ENCODE peak calls at places on chromosomes 5 and 9, in ten cellular contexts. One of them, this sample, is unnamed.

GRCh38 chr9:37407468-37407867 is 15.0 kb upstream of the GRHPR start:
- DNase-seq in AG10803: no peak
- DNase-seq in thoracic aorta: no peak
- DNase-seq in astrocyte of the spinal cord: no peak
- DNase-seq in IMR-90: no peak
- DNase-seq in Panc1: no peak
- DNase-seq in retinal pigment epithelial cell: no peak
- DNase-seq in epithelial cell of proximal tubule: no peak
- DNase-seq in left ventricle myocardium inferior: no peak
- DNase-seq in chondrocyte: no peak
- DNase-seq in this sample: no peak

GRCh38 chr5:121698690-121699089 is 153.0 kb upstream of the FTMT start:
- DNase-seq in AG10803: no peak
- DNase-seq in thoracic aorta: no peak
- DNase-seq in astrocyte of the spinal cord: no peak
- DNase-seq in IMR-90: no peak
- DNase-seq in Panc1: no peak
- DNase-seq in retinal pigment epithelial cell: no peak
- DNase-seq in epithelial cell of proximal tubule: no peak
- DNase-seq in left ventricle myocardium inferior: no peak
- DNase-seq in chondrocyte: no peak
- DNase-seq in this sample: no peak

GRCh38 chr9:138073808-138074207 is 196.2 kb downstream of the CACNA1B start:
- DNase-seq in AG10803: no peak
- DNase-seq in thoracic aorta: no peak
- DNase-seq in astrocyte of the spinal cord: no peak
- DNase-seq in IMR-90: no peak
- DNase-seq in Panc1: no peak
- DNase-seq in retinal pigment epithelial cell: no peak
- DNase-seq in epithelial cell of proximal tubule: no peak
- DNase-seq in left ventricle myocardium inferior: no peak
- DNase-seq in chondrocyte: no peak
- DNase-seq in this sample: no peak

GRCh38 chr9:104860280-104860679 is 67.7 kb downstream of the ABCA1 start:
- DNase-seq in AG10803: peak
- DNase-seq in thoracic aorta: no peak
- DNase-seq in astrocyte of the spinal cord: no peak
- DNase-seq in IMR-90: peak
- DNase-seq in Panc1: no peak
- DNase-seq in retinal pigment epithelial cell: no peak
- DNase-seq in epithelial cell of proximal tubule: no peak
- DNase-seq in left ventricle myocardium inferior: no peak
- DNase-seq in chondrocyte: no peak
- DNase-seq in this sample: no peak

GRCh38 chr5:161546463-161547301 is at the start of gene GABRB2:
- DNase-seq in AG10803: peak
- DNase-seq in thoracic aorta: no peak
- DNase-seq in astrocyte of the spinal cord: peak
- DNase-seq in IMR-90: no peak
- DNase-seq in Panc1: no peak
- DNase-seq in retinal pigment epithelial cell: no peak
- DNase-seq in epithelial cell of proximal tubule: no peak
- DNase-seq in left ventricle myocardium inferior: peak
- DNase-seq in chondrocyte: no peak
- DNase-seq in this sample: peak

GRCh38 chr5:169873642-169874041 is 106.7 kb downstream of the INSYN2B start:
- DNase-seq in AG10803: peak
- DNase-seq in thoracic aorta: no peak
- DNase-seq in astrocyte of the spinal cord: peak
- DNase-seq in IMR-90: peak
- DNase-seq in Panc1: no peak
- DNase-seq in retinal pigment epithelial cell: no peak
- DNase-seq in epithelial cell of proximal tubule: no peak
- DNase-seq in left ventricle myocardium inferior: peak
- DNase-seq in chondrocyte: no peak
- DNase-seq in this sample: peak

GRCh38 chr5:65451436-65451835 is 30.3 kb downstream of the ADAMTS6 start:
- DNase-seq in AG10803: peak
- DNase-seq in thoracic aorta: no peak
- DNase-seq in astrocyte of the spinal cord: no peak
- DNase-seq in IMR-90: no peak
- DNase-seq in Panc1: no peak
- DNase-seq in retinal pigment epithelial cell: no peak
- DNase-seq in epithelial cell of proximal tubule: no peak
- DNase-seq in left ventricle myocardium inferior: no peak
- DNase-seq in chondrocyte: no peak
- DNase-seq in this sample: no peak

GRCh38 chr5:112492291-112492690 is 73.2 kb upstream of the EPB41L4A start:
- DNase-seq in AG10803: peak
- DNase-seq in thoracic aorta: no peak
- DNase-seq in astrocyte of the spinal cord: peak
- DNase-seq in IMR-90: peak
- DNase-seq in Panc1: peak
- DNase-seq in retinal pigment epithelial cell: peak
- DNase-seq in epithelial cell of proximal tubule: peak
- DNase-seq in left ventricle myocardium inferior: peak
- DNase-seq in chondrocyte: no peak
- DNase-seq in this sample: peak

GRCh38 chr9:98603821-98604383 is 104.8 kb downstream of the GABBR2 start:
- DNase-seq in AG10803: peak
- DNase-seq in thoracic aorta: no peak
- DNase-seq in astrocyte of the spinal cord: peak
- DNase-seq in IMR-90: peak
- DNase-seq in Panc1: no peak
- DNase-seq in retinal pigment epithelial cell: no peak
- DNase-seq in epithelial cell of proximal tubule: no peak
- DNase-seq in left ventricle myocardium inferior: no peak
- DNase-seq in chondrocyte: no peak
- DNase-seq in this sample: no peak

GRCh38 chr9:124343533-124344290 is 71.5 kb downstream of the PSMB7 start:
- DNase-seq in AG10803: no peak
- DNase-seq in thoracic aorta: no peak
- DNase-seq in astrocyte of the spinal cord: no peak
- DNase-seq in IMR-90: no peak
- DNase-seq in Panc1: no peak
- DNase-seq in retinal pigment epithelial cell: no peak
- DNase-seq in epithelial cell of proximal tubule: no peak
- DNase-seq in left ventricle myocardium inferior: peak
- DNase-seq in chondrocyte: peak
- DNase-seq in this sample: no peak

GRCh38 chr9:77063645-77064285 is 44.3 kb downstream of the FOXB2 start:
- DNase-seq in AG10803: peak
- DNase-seq in thoracic aorta: no peak
- DNase-seq in astrocyte of the spinal cord: peak
- DNase-seq in IMR-90: peak
- DNase-seq in Panc1: peak
- DNase-seq in retinal pigment epithelial cell: no peak
- DNase-seq in epithelial cell of proximal tubule: peak
- DNase-seq in left ventricle myocardium inferior: no peak
- DNase-seq in chondrocyte: no peak
- DNase-seq in this sample: no peak

GRCh38 chr5:107365355-107366109 is 305.2 kb downstream of the EFNA5 start:
- DNase-seq in AG10803: peak
- DNase-seq in thoracic aorta: no peak
- DNase-seq in astrocyte of the spinal cord: peak
- DNase-seq in IMR-90: no peak
- DNase-seq in Panc1: no peak
- DNase-seq in retinal pigment epithelial cell: no peak
- DNase-seq in epithelial cell of proximal tubule: peak
- DNase-seq in left ventricle myocardium inferior: no peak
- DNase-seq in chondrocyte: no peak
- DNase-seq in this sample: no peak

GRCh38 chr9:94692601-94693000 is 33.9 kb upstream of the AOPEP start:
- DNase-seq in AG10803: no peak
- DNase-seq in thoracic aorta: no peak
- DNase-seq in astrocyte of the spinal cord: no peak
- DNase-seq in IMR-90: no peak
- DNase-seq in Panc1: no peak
- DNase-seq in retinal pigment epithelial cell: no peak
- DNase-seq in epithelial cell of proximal tubule: peak
- DNase-seq in left ventricle myocardium inferior: no peak
- DNase-seq in chondrocyte: no peak
- DNase-seq in this sample: no peak

GRCh38 chr9:82144803-82145202 is 156.2 kb downstream of the SPATA31D1 start:
- DNase-seq in AG10803: no peak
- DNase-seq in thoracic aorta: no peak
- DNase-seq in astrocyte of the spinal cord: no peak
- DNase-seq in IMR-90: no peak
- DNase-seq in Panc1: no peak
- DNase-seq in retinal pigment epithelial cell: no peak
- DNase-seq in epithelial cell of proximal tubule: no peak
- DNase-seq in left ventricle myocardium inferior: no peak
- DNase-seq in chondrocyte: no peak
- DNase-seq in this sample: no peak

GRCh38 chr9:82140471-82140870 is 151.9 kb downstream of the SPATA31D1 start:
- DNase-seq in AG10803: no peak
- DNase-seq in thoracic aorta: no peak
- DNase-seq in astrocyte of the spinal cord: no peak
- DNase-seq in IMR-90: no peak
- DNase-seq in Panc1: no peak
- DNase-seq in retinal pigment epithelial cell: no peak
- DNase-seq in epithelial cell of proximal tubule: no peak
- DNase-seq in left ventricle myocardium inferior: no peak
- DNase-seq in chondrocyte: no peak
- DNase-seq in this sample: no peak
- TF ChIP-seq CTCF in AG10803: no peak
- TF ChIP-seq CTCF in thoracic aorta: no peak
- TF ChIP-seq CTCF in astrocyte of the spinal cord: no peak
- TF ChIP-seq CTCF in IMR-90: no peak
- TF ChIP-seq CTCF in Panc1: no peak
- TF ChIP-seq CTCF in retinal pigment epithelial cell: no peak
- TF ChIP-seq CTCF in epithelial cell of proximal tubule: no peak
- TF ChIP-seq CTCF in left ventricle myocardium inferior: no peak
- TF ChIP-seq CTCF in chondrocyte: no peak
- TF ChIP-seq CTCF in this sample: no peak

GRCh38 chr5:116468583-116468982 is 106.0 kb downstream of the SEMA6A start:
- DNase-seq in AG10803: no peak
- DNase-seq in thoracic aorta: no peak
- DNase-seq in astrocyte of the spinal cord: no peak
- DNase-seq in IMR-90: no peak
- DNase-seq in Panc1: no peak
- DNase-seq in retinal pigment epithelial cell: no peak
- DNase-seq in epithelial cell of proximal tubule: no peak
- DNase-seq in left ventricle myocardium inferior: no peak
- DNase-seq in chondrocyte: no peak
- DNase-seq in this sample: no peak

GRCh38 chr5:116475232-116475828 is 99.3 kb downstream of the SEMA6A start:
- DNase-seq in AG10803: no peak
- DNase-seq in thoracic aorta: no peak
- DNase-seq in astrocyte of the spinal cord: no peak
- DNase-seq in IMR-90: no peak
- DNase-seq in Panc1: no peak
- DNase-seq in retinal pigment epithelial cell: no peak
- DNase-seq in epithelial cell of proximal tubule: no peak
- DNase-seq in left ventricle myocardium inferior: no peak
- DNase-seq in chondrocyte: no peak
- DNase-seq in this sample: no peak

GRCh38 chr5:116473706-116474105 is 100.9 kb downstream of the SEMA6A start:
- DNase-seq in AG10803: no peak
- DNase-seq in thoracic aorta: no peak
- DNase-seq in astrocyte of the spinal cord: no peak
- DNase-seq in IMR-90: no peak
- DNase-seq in Panc1: no peak
- DNase-seq in retinal pigment epithelial cell: no peak
- DNase-seq in epithelial cell of proximal tubule: no peak
- DNase-seq in left ventricle myocardium inferior: no peak
- DNase-seq in chondrocyte: no peak
- DNase-seq in this sample: no peak

GRCh38 chr5:116476903-116477537 is 97.6 kb downstream of the SEMA6A start:
- DNase-seq in AG10803: no peak
- DNase-seq in thoracic aorta: no peak
- DNase-seq in astrocyte of the spinal cord: no peak
- DNase-seq in IMR-90: no peak
- DNase-seq in Panc1: no peak
- DNase-seq in retinal pigment epithelial cell: no peak
- DNase-seq in epithelial cell of proximal tubule: no peak
- DNase-seq in left ventricle myocardium inferior: no peak
- DNase-seq in chondrocyte: no peak
- DNase-seq in this sample: no peak

GRCh38 chr5:116472274-116472673 is 102.3 kb downstream of the SEMA6A start:
- DNase-seq in AG10803: no peak
- DNase-seq in thoracic aorta: no peak
- DNase-seq in astrocyte of the spinal cord: no peak
- DNase-seq in IMR-90: no peak
- DNase-seq in Panc1: no peak
- DNase-seq in retinal pigment epithelial cell: no peak
- DNase-seq in epithelial cell of proximal tubule: no peak
- DNase-seq in left ventricle myocardium inferior: no peak
- DNase-seq in chondrocyte: no peak
- DNase-seq in this sample: no peak
- TF ChIP-seq CTCF in AG10803: no peak
- TF ChIP-seq CTCF in thoracic aorta: no peak
- TF ChIP-seq CTCF in astrocyte of the spinal cord: no peak
- TF ChIP-seq CTCF in IMR-90: no peak
- TF ChIP-seq CTCF in Panc1: no peak
- TF ChIP-seq CTCF in retinal pigment epithelial cell: peak
- TF ChIP-seq CTCF in epithelial cell of proximal tubule: peak
- TF ChIP-seq CTCF in left ventricle myocardium inferior: no peak
- TF ChIP-seq CTCF in chondrocyte: no peak
- TF ChIP-seq CTCF in this sample: no peak

DNA sequence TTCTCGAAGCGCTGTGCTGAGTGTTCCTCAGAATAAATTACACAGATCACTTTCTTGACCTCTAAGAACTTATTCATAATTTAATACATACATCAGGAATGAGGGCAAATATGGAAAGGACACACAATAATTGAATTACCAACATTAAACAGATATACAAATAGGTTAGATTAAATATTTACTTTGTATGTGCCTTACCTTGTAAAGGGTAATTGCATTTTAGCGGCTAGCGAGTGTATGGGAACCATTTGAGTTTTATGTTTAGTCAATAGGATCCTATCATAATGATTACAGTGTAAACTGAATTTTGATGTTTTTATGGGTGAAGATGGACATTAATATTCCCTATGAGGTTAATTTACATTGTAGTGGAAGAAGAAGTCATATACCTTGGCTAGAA is 1187.1 kb upstream of the WWC1 start:
- DNase-seq in AG10803: no peak
- DNase-seq in thoracic aorta: no peak
- DNase-seq in astrocyte of the spinal cord: no peak
- DNase-seq in IMR-90: no peak
- DNase-seq in Panc1: no peak
- DNase-seq in retinal pigment epithelial cell: no peak
- DNase-seq in epithelial cell of proximal tubule: no peak
- DNase-seq in left ventricle myocardium inferior: no peak
- DNase-seq in chondrocyte: no peak
- DNase-seq in this sample: no peak
- TF ChIP-seq CTCF in AG10803: no peak
- TF ChIP-seq CTCF in thoracic aorta: no peak
- TF ChIP-seq CTCF in astrocyte of the spinal cord: no peak
- TF ChIP-seq CTCF in IMR-90: no peak
- TF ChIP-seq CTCF in Panc1: no peak
- TF ChIP-seq CTCF in retinal pigment epithelial cell: no peak
- TF ChIP-seq CTCF in epithelial cell of proximal tubule: no peak
- TF ChIP-seq CTCF in left ventricle myocardium inferior: no peak
- TF ChIP-seq CTCF in chondrocyte: no peak
- TF ChIP-seq CTCF in this sample: no peak

DNA sequence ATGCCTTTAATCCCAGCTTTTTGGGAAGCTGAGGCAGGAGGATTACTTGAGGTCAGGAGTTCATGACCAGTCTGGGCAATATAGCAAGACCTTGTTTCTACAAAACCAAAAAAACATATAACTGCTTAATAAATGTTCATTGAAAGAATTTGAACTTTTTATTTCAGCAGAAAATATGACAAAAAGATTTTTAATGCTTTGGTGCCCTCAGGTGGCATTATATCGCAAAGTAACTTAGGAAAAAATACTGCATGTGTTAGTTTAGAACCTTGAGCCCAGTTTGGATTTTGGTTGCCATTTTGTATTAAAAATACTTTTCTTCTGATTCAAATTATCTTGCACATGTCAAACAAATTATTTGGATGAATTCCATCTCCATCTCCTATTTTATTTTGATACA is 103.2 kb downstream of the GPBP1 start:
- DNase-seq in AG10803: peak
- DNase-seq in thoracic aorta: no peak
- DNase-seq in astrocyte of the spinal cord: peak
- DNase-seq in IMR-90: peak
- DNase-seq in Panc1: no peak
- DNase-seq in retinal pigment epithelial cell: no peak
- DNase-seq in epithelial cell of proximal tubule: no peak
- DNase-seq in left ventricle myocardium inferior: no peak
- DNase-seq in chondrocyte: no peak
- DNase-seq in this sample: no peak
- TF ChIP-seq CTCF in AG10803: peak
- TF ChIP-seq CTCF in thoracic aorta: no peak
- TF ChIP-seq CTCF in astrocyte of the spinal cord: no peak
- TF ChIP-seq CTCF in IMR-90: peak
- TF ChIP-seq CTCF in Panc1: peak
- TF ChIP-seq CTCF in retinal pigment epithelial cell: peak
- TF ChIP-seq CTCF in epithelial cell of proximal tubule: peak
- TF ChIP-seq CTCF in left ventricle myocardium inferior: peak
- TF ChIP-seq CTCF in chondrocyte: peak
- TF ChIP-seq CTCF in this sample: peak